ENCODE peak calls at places on chromosomes 13 and 19, in six cellular contexts. V is lower lobe of right lung, Z is MM.1S, R is IMR-90, I is thoracic aorta, X is fibroblast of villous mesenchyme. U is an unnamed sample.
A peak's percentile ranks its signal among the peaks of the same experiment; 100 is the strongest.

GRCh38 chr13:113275387-113275786 is 21.7 kb upstream of the LAMP1 start:
- DNase-seq in Z (peak; percentile 33), V (no peak), X (peak; percentile 61), R (peak; percentile 75), I (no peak), U (no peak)

GRCh38 chr13:26678796-26679195 is 81.8 kb downstream of the GPR12 start:
- DNase-seq in R (no peak), V (no peak), I (no peak), X (no peak), Z (no peak), U (no peak)

GRCh38 chr13:40814803-40815202 is 25.4 kb downstream of the SLC25A15 start:
- DNase-seq in V (no peak), X (peak; percentile 12), R (peak; percentile 31), I (no peak), Z (no peak), U (no peak)

GRCh38 chr19:48997972-48998371 is 4.3 kb downstream of the RUVBL2 start:
- DNase-seq in R (peak; percentile 45), X (peak; percentile 47), Z (peak; percentile 52), V (peak; percentile 57), I (no peak), U (no peak)

GRCh38 chr19:5480427-5480836 is 25.2 kb downstream of the ZNRF4 start:
- DNase-seq in R (no peak), V (no peak), I (no peak), X (peak; percentile 16), Z (no peak), U (no peak)

GRCh38 chr13:60012503-60012902 is 151.2 kb downstream of the DIAPH3 start:
- DNase-seq in V (no peak), X (no peak), I (no peak), Z (no peak), R (no peak), U (no peak)

GRCh38 chr13:107138468-107138867 is 570.5 kb upstream of the ARGLU1 start:
- DNase-seq in V (no peak), X (no peak), I (no peak), R (no peak), Z (no peak), U (no peak)

GRCh38 chr13:49791753-49792549 is 531 bp downstream of the KPNA3 start:
- DNase-seq in X (peak; percentile 39), V (peak; percentile 71), Z (peak; percentile 17), I (no peak), R (peak; percentile 36), U (peak; percentile 94)

GRCh38 chr19:49421039-49421877 is 2.0 kb downstream of the PTH2 start:
- DNase-seq in I (no peak), Z (no peak), X (peak; percentile 53), R (peak; percentile 17), V (peak; percentile 77), U (no peak)

GRCh38 chr13:111961236-111961635 is 105.7 kb upstream of the SOX1 start:
- DNase-seq in R (no peak), V (no peak), Z (no peak), X (no peak), I (no peak), U (no peak)

GRCh38 chr13:31012285-31013024 is 80.0 kb downstream of the TEX26 start:
- DNase-seq in V (no peak), R (peak; percentile 46), I (no peak), Z (no peak), X (peak; percentile 54), U (no peak)

GRCh38 chr19:39949026-39949747 is 14.8 kb upstream of the FCGBP start:
- DNase-seq in V (no peak), X (no peak), R (no peak), I (no peak), Z (no peak), U (no peak)

GRCh38 chr13:94674609-94675348 is 37.6 kb downstream of the SOX21 start:
- DNase-seq in Z (peak; percentile 68), V (no peak), R (peak; percentile 30), I (no peak), X (peak; percentile 53), U (no peak)

GRCh38 chr19:49860716-49861100 is 6.7 kb downstream of the PNKP start:
- DNase-seq in V (no peak), R (no peak), I (no peak), X (no peak), Z (no peak), U (no peak)

GRCh38 chr13:31923134-31923763 is 108.3 kb upstream of the FRY start:
- DNase-seq in Z (no peak), I (no peak), V (no peak), R (no peak), X (no peak), U (no peak)

GRCh38 chr13:112951674-112952371 is 17.2 kb upstream of the MCF2L start:
- DNase-seq in V (no peak), Z (no peak), X (no peak), I (no peak), R (no peak), U (no peak)

GRCh38 chr19:16403151-16403977 is 68.4 kb downstream of the EPS15L1 start:
- DNase-seq in I (no peak), X (no peak), R (no peak), V (no peak), Z (no peak), U (peak; percentile 62)

GRCh38 chr19:51978882-51979281 is 7.8 kb downstream of the ZNF350 start:
- DNase-seq in X (no peak), I (no peak), R (no peak), V (no peak), Z (no peak), U (no peak)

GRCh38 chr13:31209819-31210209 is 10.0 kb downstream of the B3GLCT start:
- DNase-seq in I (no peak), V (no peak), R (no peak), Z (no peak), X (peak; percentile 38), U (no peak)

DNA sequence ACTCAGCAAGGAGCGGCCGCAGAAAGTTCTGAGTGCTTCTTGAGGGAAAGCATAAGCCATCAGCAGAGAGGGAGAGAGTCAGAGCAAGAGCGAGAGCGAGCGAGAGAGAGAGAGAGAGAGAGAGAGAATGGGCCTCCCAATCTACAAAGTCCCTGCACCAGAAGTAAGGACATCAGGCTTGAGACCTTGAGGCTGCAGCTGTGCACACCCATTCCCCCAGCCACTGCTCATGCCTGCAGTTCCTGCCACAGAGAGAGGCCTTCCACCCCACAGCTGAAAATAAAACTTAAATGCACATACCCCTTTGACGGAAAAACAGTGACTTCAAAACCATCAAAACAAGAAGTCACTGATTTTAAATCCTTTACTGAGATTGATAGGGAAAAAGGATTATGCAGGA is 74.5 kb upstream of the UBL3 start:
- DNase-seq in I (no peak), Z (no peak), R (no peak), V (no peak), X (no peak), U (no peak)
- H3K4me3 ChIP-seq in I (no peak overlapping the region), Z (no peak overlapping the region), R (no peak overlapping the region), V (no peak overlapping the region), X (no peak overlapping the region), U (no peak overlapping the region)

GRCh38 chr19:18387395-18387794 is 1.4 kb downstream of the GDF15 start:
- DNase-seq in Z (no peak), R (no peak), I (no peak), X (no peak), V (no peak), U (no peak)
- H3K4me3 ChIP-seq in Z (no peak overlapping the region), R (peak overlapping the region; percentile 83), I (peak overlapping the region; percentile 41), X (peak overlapping the region; percentile 92), V (peak overlapping the region; percentile 53), U (no peak overlapping the region)

DNA sequence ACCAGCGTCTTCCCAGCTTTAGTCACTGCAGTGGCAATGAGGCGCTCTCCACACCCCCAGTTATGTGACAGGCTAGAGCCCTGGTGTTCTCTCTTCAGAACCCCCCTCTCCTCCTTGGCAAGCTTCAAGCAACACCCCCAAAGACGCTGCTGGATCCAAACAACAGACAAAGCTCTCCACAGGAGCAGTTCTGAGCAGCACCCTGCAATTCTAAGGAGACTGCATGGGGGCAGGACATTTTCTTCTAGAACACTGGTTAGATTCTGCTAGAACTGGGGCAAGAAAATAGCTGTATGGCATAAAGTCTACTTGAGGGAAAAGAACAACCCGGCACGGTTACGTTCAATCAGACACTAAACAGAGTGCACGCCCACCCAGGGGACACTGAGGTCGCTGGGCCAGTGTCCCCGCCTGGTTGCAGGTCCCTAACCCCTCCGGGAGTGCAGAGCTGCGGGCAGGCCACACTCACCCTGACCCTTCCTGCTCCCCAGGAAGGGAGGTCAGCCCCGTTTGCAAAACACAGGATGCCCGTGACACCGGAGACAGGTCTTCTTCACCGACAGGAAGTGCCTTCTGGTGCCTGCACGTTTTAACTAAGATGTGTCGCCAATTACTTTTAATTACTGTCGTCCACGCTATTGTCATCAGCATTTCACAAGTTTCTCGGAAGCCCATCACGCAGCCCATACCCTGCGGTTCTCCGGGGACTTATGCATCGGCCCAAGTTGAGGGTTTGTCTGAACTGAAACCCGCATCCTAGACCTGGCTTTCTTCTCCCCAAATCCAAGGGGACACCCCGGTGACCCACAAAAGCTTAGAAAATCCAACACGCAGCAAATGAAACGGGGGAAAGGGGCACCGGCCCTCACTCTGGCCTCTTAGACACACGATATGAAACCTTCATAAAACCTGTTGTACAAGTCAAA is 943 bp downstream of the GJB6 start:
- DNase-seq in R (no peak), X (no peak), I (no peak), Z (no peak), V (no peak), U (no peak)
- H3K4me3 ChIP-seq in R (no peak overlapping the region), X (no peak overlapping the region), I (peak overlapping the region; percentile 49), Z (no peak overlapping the region), V (peak overlapping the region; percentile 43), U (peak overlapping the region; percentile 67)

GRCh38 chr19:38386300-38386967 is 1.4 kb downstream of the GGN start:
- DNase-seq in I (no peak), X (no peak), V (no peak), R (no peak), Z (no peak), U (no peak)

GRCh38 chr19:38388310-38389100 is at the start of gene SPRED3:
- DNase-seq in X (peak; percentile 77), R (peak; percentile 66), I (no peak), V (no peak), Z (no peak), U (no peak)

GRCh38 chr19:38386968-38387549 is 775 bp downstream of the GGN start:
- DNase-seq in R (no peak), I (no peak), V (peak; percentile 68), Z (no peak), X (no peak), U (peak; percentile 85)

GRCh38 chr19:38389101-38389925 is 816 bp downstream of the SPRED3 start:
- DNase-seq in V (no peak), Z (no peak), R (peak; percentile 82), X (peak; percentile 69), I (peak; percentile 46), U (no peak)

GRCh38 chr19:38387550-38388309 is at the start of gene GGN:
- DNase-seq in Z (peak; percentile 60), R (peak; percentile 93), V (peak; percentile 90), X (peak; percentile 97), I (peak; percentile 85), U (peak; percentile 93)
- H3K4me3 ChIP-seq in Z (peak within 1 kb of the TSS; percentile 60), R (peak within 1 kb of the TSS; percentile 67), V (peak within 1 kb of the TSS; percentile 62), X (peak within 1 kb of the TSS; percentile 85), I (peak within 1 kb of the TSS; percentile 85), U (peak within 1 kb of the TSS; percentile 73)

U was measured in spleen.